ENCODE peak calls at places on chromosomes 6 and 20, in six cellular contexts. U is NCI-H2081; K is iris pigment epithelial cell; Z is activated T-cell treated with anti-CD3 and anti-CD28 coated beads for 48 hours; F is right cardiac atrium; Y is stimulated activated CD4-positive, alpha-beta T cell treated with anti-CD3 and anti-CD28 coated beads, Interleukin-1b, Interleukin-23, amount 100 ng/mL, for 1 hour. J is an unnamed sample.

GRCh38 chr6:108760158-108761050 is 87.8 kb upstream of the ARMC2 start:
- DNase-seq in U (no peak), K (peak; percentile 15), Z (no peak), F (peak; percentile 58), Y (no peak), J (peak; percentile 66)

GRCh38 chr20:58651548-58651822 is 402 bp downstream of the STX16 start:
- DNase-seq in U (no peak), K (no peak), Z (no peak), F (no peak), Y (no peak), J (no peak)

GRCh38 chr6:155313602-155314091 is 637 bp downstream of the TFB1M start:
- DNase-seq in U (no peak), K (peak; percentile 45), Z (no peak), F (peak; percentile 38), Y (no peak), J (no peak)

GRCh38 chr6:72760130-72760793 is 138.4 kb downstream of the KCNQ5 start:
- DNase-seq in U (no peak), K (peak; percentile 15), Z (no peak), F (no peak), Y (no peak), J (no peak)

GRCh38 chr6:34982424-34982852 is 93.4 kb downstream of the ANKS1A start:
- DNase-seq in U (peak; percentile 38), K (peak; percentile 24), Z (no peak), F (no peak), Y (no peak), J (peak; percentile 18)

GRCh38 chr20:3815703-3816315 is 4.5 kb upstream of the AP5S1 start:
- DNase-seq in U (no peak), K (no peak), Z (no peak), F (no peak), Y (no peak), J (no peak)

GRCh38 chr20:41174782-41175181 is 37.4 kb downstream of the PLCG1 start:
- DNase-seq in U (no peak), K (no peak), Z (no peak), F (peak; percentile 75), Y (no peak), J (no peak)

GRCh38 chr6:35024601-35025054 is 116.5 kb downstream of the TCP11 start:
- DNase-seq in U (no peak), K (peak; percentile 62), Z (no peak), F (peak; percentile 86), Y (no peak), J (no peak)

GRCh38 chr6:160261991-160262718 is 3.5 kb upstream of the SLC22A2 start:
- DNase-seq in U (no peak), K (no peak), Z (no peak), F (peak; percentile 81), Y (no peak), J (no peak)

GRCh38 chr6:109284675-109285074 is 97.6 kb downstream of the CD164 start:
- DNase-seq in U (no peak), K (no peak), Z (no peak), F (no peak), Y (no peak), J (no peak)

GRCh38 chr6:85680388-85680787 is 37.7 kb upstream of the SYNCRIP start:
- DNase-seq in U (no peak), K (no peak), Z (no peak), F (no peak), Y (no peak), J (peak; percentile 60)

GRCh38 chr6:138372711-138373463 is 4.8 kb upstream of the SMIM28 start:
- DNase-seq in U (no peak), K (peak; percentile 59), Z (no peak), F (no peak), Y (no peak), J (no peak)

GRCh38 chr6:142485256-142485655 is 183.4 kb downstream of the ADGRG6 start:
- DNase-seq in U (no peak), K (peak; percentile 66), Z (no peak), F (no peak), Y (no peak), J (no peak)

GRCh38 chr6:139427199-139427598 is 52.8 kb upstream of the CITED2 start:
- DNase-seq in U (no peak), K (no peak), Z (no peak), F (no peak), Y (no peak), J (no peak)

GRCh38 chr6:36285797-36286196 is 15.9 kb downstream of the PNPLA1 start:
- DNase-seq in U (no peak), K (no peak), Z (no peak), F (no peak), Y (no peak), J (no peak)

GRCh38 chr20:38873050-38873581 is 53.1 kb upstream of the FAM83D start:
- DNase-seq in U (no peak), K (no peak), Z (peak; percentile 78), F (no peak), Y (peak; percentile 54), J (peak; percentile 10)

GRCh38 chr6:137581019-137581707 is 87.0 kb upstream of the OLIG3 start:
- DNase-seq in U (no peak), K (no peak), Z (no peak), F (no peak), Y (no peak), J (peak; percentile 3)

GRCh38 chr6:78300885-78301284 is 566.5 kb upstream of the IRAK1BP1 start:
- DNase-seq in U (no peak), K (no peak), Z (no peak), F (no peak), Y (no peak), J (no peak)

GRCh38 chr6:117795234-117795633 is 111.8 kb upstream of the SLC35F1 start:
- DNase-seq in U (no peak), K (no peak), Z (no peak), F (no peak), Y (no peak), J (no peak)

GRCh38 chr6:46491789-46492547 is 719 bp upstream of the RCAN2 start:
- DNase-seq in U (peak; percentile 4), K (peak; percentile 15), Z (peak; percentile 13), F (peak; percentile 87), Y (no peak), J (peak; percentile 33)

GRCh38 chr6:47426524-47427302 is 50.9 kb upstream of the CD2AP start:
- DNase-seq in U (no peak), K (peak; percentile 33), Z (no peak), F (no peak), Y (no peak), J (no peak)

GRCh38 chr6:125357515-125358256 is 55.9 kb upstream of the HDDC2 start:
- DNase-seq in U (no peak), K (peak; percentile 6), Z (no peak), F (peak; percentile 45), Y (no peak), J (peak; percentile 8)

GRCh38 chr6:56036911-56037310 is 161.5 kb upstream of the BMP5 start:
- DNase-seq in U (no peak), K (no peak), Z (no peak), F (no peak), Y (no peak), J (no peak)

GRCh38 chr6:57029213-57029612 is 17.3 kb upstream of the KIAA1586 start:
- DNase-seq in U (no peak), K (no peak), Z (no peak), F (no peak), Y (no peak), J (no peak)

GRCh38 chr6:8556370-8557018 is 121.1 kb upstream of the SLC35B3 start:
- DNase-seq in U (no peak), K (peak; percentile 88), Z (no peak), F (no peak), Y (no peak), J (no peak)

GRCh38 chr6:128557086-128557485 is 36.7 kb upstream of the PTPRK start:
- DNase-seq in U (no peak), K (no peak), Z (no peak), F (no peak), Y (no peak), J (no peak)

GRCh38 chr6:155224031-155224451 is 39.8 kb upstream of the CLDN20 start:
- DNase-seq in U (no peak), K (peak; percentile 98), Z (peak; percentile 35), F (no peak), Y (peak; percentile 9), J (no peak)

GRCh38 chr20:23565503-23566056 is 2.7 kb downstream of the CST9L start:
- DNase-seq in U (no peak), K (no peak), Z (no peak), F (no peak), Y (no peak), J (no peak)

GRCh38 chr6:157811476-157812173 is 11.4 kb upstream of the SNX9 start:
- DNase-seq in U (no peak), K (no peak), Z (no peak), F (no peak), Y (no peak), J (no peak)